ENCODE peak calls at places on chromosome 4, in five cellular contexts. H, I, G, N and V are unnamed samples.

GRCh38 chr4:160835789-160836188 is 1328.0 kb downstream of the FSTL5 start:
- DNase-seq in H (no peak), I (no peak), G (peak; percentile 49), N (peak; percentile 86), V (no peak)

GRCh38 chr4:77815651-77816050 is 3.5 kb downstream of the CNOT6L start:
- DNase-seq in H (no peak), I (no peak), G (no peak), N (no peak), V (no peak)

GRCh38 chr4:165369522-165369921 is 9.3 kb upstream of the CPE start:
- DNase-seq in H (no peak), I (no peak), G (no peak), N (no peak), V (no peak)

GRCh38 chr4:122612540-122612939 is 8.3 kb downstream of the IL21 start:
- DNase-seq in H (no peak), I (no peak), G (no peak), N (no peak), V (no peak)

GRCh38 chr4:103424853-103425252 is 226.7 kb upstream of the CENPE start:
- DNase-seq in H (no peak), I (no peak), G (no peak), N (no peak), V (no peak)

GRCh38 chr4:8534601-8535000 is 45.6 kb upstream of the GPR78 start:
- DNase-seq in H (no peak), I (no peak), G (no peak), N (peak; percentile 39), V (no peak)

GRCh38 chr4:10623241-10623640 is 61.3 kb downstream of the CLNK start:
- DNase-seq in H (no peak), I (no peak), G (no peak), N (peak; percentile 13), V (peak; percentile 43)

GRCh38 chr4:18057821-18058533 is 36.4 kb upstream of the LCORL start:
- DNase-seq in H (no peak), I (no peak), G (no peak), N (no peak), V (no peak)

GRCh38 chr4:111510535-111510934 is 634.7 kb upstream of the FAM241A start:
- DNase-seq in H (no peak), I (no peak), G (no peak), N (no peak), V (no peak)

GRCh38 chr4:26083987-26084386 is 170.0 kb downstream of the SMIM20 start:
- DNase-seq in H (peak; percentile 74), I (no peak), G (peak; percentile 95), N (peak; percentile 34), V (peak; percentile 87)

GRCh38 chr4:116223059-116223732 is 862.2 kb downstream of the TRAM1L1 start:
- DNase-seq in H (no peak), I (no peak), G (no peak), N (no peak), V (no peak)

GRCh38 chr4:8212606-8213005 is 13.5 kb downstream of the SH3TC1 start:
- DNase-seq in H (no peak), I (no peak), G (no peak), N (no peak), V (no peak)

GRCh38 chr4:35461931-35462659 is 782.2 kb downstream of the ARAP2 start:
- DNase-seq in H (no peak), I (no peak), G (no peak), N (peak; percentile 58), V (no peak)

GRCh38 chr4:166202991-166203390 is 330.0 kb downstream of the TLL1 start:
- DNase-seq in H (no peak), I (no peak), G (no peak), N (peak; percentile 19), V (no peak)

GRCh38 chr4:118557298-118557851 is 127.8 kb upstream of the METTL14 start:
- DNase-seq in H (no peak), I (no peak), G (peak; percentile 54), N (peak; percentile 6), V (no peak)

GRCh38 chr4:111066447-111066846 is 443.6 kb upstream of the PITX2 start:
- DNase-seq in H (no peak), I (no peak), G (no peak), N (no peak), V (no peak)

GRCh38 chr4:152189451-152190179 is 346.3 kb downstream of the FBXW7 start:
- DNase-seq in H (no peak), I (no peak), G (no peak), N (no peak), V (no peak)

GRCh38 chr4:185127021-185127925 is 15.8 kb upstream of the SLC25A4 start:
- DNase-seq in H (no peak), I (no peak), G (no peak), N (peak; percentile 57), V (no peak)

GRCh38 chr4:7428261-7429068 is 6.3 kb downstream of the PSAPL1 start:
- DNase-seq in H (no peak), I (peak; percentile 1), G (no peak), N (peak; percentile 79), V (no peak)

GRCh38 chr4:3524349-3524748 is 7.9 kb downstream of the LRPAP1 start:
- DNase-seq in H (no peak), I (peak; percentile 6), G (no peak), N (no peak), V (no peak)

GRCh38 chr4:168534535-168534934 is 37.7 kb downstream of the PALLD start:
- DNase-seq in H (no peak), I (no peak), G (no peak), N (no peak), V (no peak)

GRCh38 chr4:173504181-173504503 is 25.9 kb downstream of the HAND2 start:
- DNase-seq in H (no peak), I (no peak), G (no peak), N (no peak), V (no peak)
- H3K27me3 ChIP-seq in H (peaks cover 90% of the 10 kb centered on the region), I (peaks cover 10% of the 10 kb centered on the region), G (peaks cover 86% of the 10 kb centered on the region), N (peaks cover 78% of the 10 kb centered on the region), V (peaks cover 71% of the 10 kb centered on the region)

GRCh38 chr4:127776620-127777019 is 5.5 kb upstream of the HSPA4L start:
- DNase-seq in H (no peak), I (no peak), G (no peak), N (peak; percentile 28), V (no peak)

GRCh38 chr4:127780598-127780997 is 1.5 kb upstream of the HSPA4L start:
- DNase-seq in H (no peak), I (no peak), G (no peak), N (no peak), V (no peak)

GRCh38 chr4:127778102-127778501 is 4.0 kb upstream of the HSPA4L start:
- DNase-seq in H (no peak), I (no peak), G (no peak), N (no peak), V (no peak)

GRCh38 chr4:127775843-127776242 is 6.3 kb upstream of the HSPA4L start:
- DNase-seq in H (no peak), I (no peak), G (no peak), N (no peak), V (no peak)

GRCh38 chr4:127777487-127777886 is 4.6 kb upstream of the HSPA4L start:
- DNase-seq in H (no peak), I (no peak), G (no peak), N (no peak), V (no peak)
- H3K27me3 ChIP-seq in H (no peaks in the 10 kb centered on the region), I (no peaks in the 10 kb centered on the region), G (no peaks in the 10 kb centered on the region), N (peaks cover under 1% of the 10 kb centered on the region), V (peaks cover 4% of the 10 kb centered on the region)

DNA sequence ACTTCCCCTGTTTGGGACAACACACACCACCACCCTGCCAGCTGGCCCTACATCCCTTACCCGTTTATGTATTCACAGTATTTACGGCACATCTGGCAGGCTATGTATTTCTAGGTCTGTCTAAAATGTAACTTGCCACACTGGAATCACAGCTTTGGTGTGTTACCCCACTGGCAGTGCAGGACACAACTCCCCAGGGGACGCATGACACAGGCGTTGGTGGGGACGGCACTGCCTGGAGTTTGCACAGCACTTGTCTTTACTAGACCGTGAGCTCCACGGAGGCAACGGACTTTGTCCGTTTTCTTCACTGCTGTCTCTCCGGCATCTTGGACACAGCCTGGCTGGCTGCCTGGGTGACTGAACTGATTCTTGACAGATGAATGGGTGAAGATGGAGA is 22.7 kb downstream of the CRMP1 start:
- DNase-seq in H (no peak), I (no peak), G (no peak), N (no peak), V (no peak)
- H3K27me3 ChIP-seq in H (peaks cover 3% of the 10 kb centered on the region), I (no peaks in the 10 kb centered on the region), G (no peaks in the 10 kb centered on the region), N (no peaks in the 10 kb centered on the region), V (peaks cover 2% of the 10 kb centered on the region)

GRCh38 chr4:5891563-5892320 is 1.1 kb downstream of the CRMP1 start:
- DNase-seq in H (no peak), I (no peak), G (no peak), N (no peak), V (no peak)
- H3K27me3 ChIP-seq in H (peaks cover 87% of the 10 kb centered on the region), I (peaks cover 59% of the 10 kb centered on the region), G (peaks cover 78% of the 10 kb centered on the region), N (peaks cover 15% of the 10 kb centered on the region), V (peaks cover 67% of the 10 kb centered on the region)

GRCh38 chr4:133146574-133147198 is 2.4 kb upstream of the PCDH10 start:
- DNase-seq in H (no peak), I (no peak), G (no peak), N (peak; percentile 93), V (no peak)

GRCh38 chr4:133149364-133149695 is 236 bp downstream of the PCDH10 start:
- DNase-seq in H (no peak), I (no peak), G (no peak), N (no peak), V (no peak)

GRCh38 chr4:133148690-133149363 is at the start of gene PCDH10:
- DNase-seq in H (no peak), I (peak; percentile 81), G (peak; percentile 61), N (peak; percentile 98), V (peak; percentile 87)

GRCh38 chr4:133147365-133147821 is 1.7 kb upstream of the PCDH10 start:
- DNase-seq in H (no peak), I (no peak), G (no peak), N (peak; percentile 55), V (no peak)

GRCh38 chr4:133147922-133148689 is 988 bp upstream of the PCDH10 start:
- DNase-seq in H (no peak), I (no peak), G (no peak), N (peak; percentile 87), V (no peak)
- H3K27me3 ChIP-seq in H (peaks cover 74% of the 10 kb centered on the region), I (peaks cover 26% of the 10 kb centered on the region), G (peaks cover 37% of the 10 kb centered on the region), N (no peaks in the 10 kb centered on the region), V (peaks cover 47% of the 10 kb centered on the region)